ENCODE peak calls at places on chromosomes 13 and 19, in eight cellular contexts. Q, R, F, D, N, Z, M and Y are unnamed samples.

GRCh38 chr13:75647126-75647784 is 11.1 kb downstream of the LMO7 start:
- DNase-seq in Q (no peak), R (no peak), F (no peak), D (no peak), N (no peak), Z (no peak), M (no peak), Y (no peak)

GRCh38 chr19:37468961-37469777 is at the start of gene ZNF570:
- DNase-seq in Q (peak), R (peak), F (peak), D (peak), N (peak), Z (peak), M (peak), Y (peak)

GRCh38 chr13:20518652-20519051 is 7.0 kb downstream of the CRYL1 start:
- DNase-seq in Q (no peak), R (no peak), F (no peak), D (no peak), N (no peak), Z (no peak), M (no peak), Y (no peak)

GRCh38 chr19:52211203-52211602 is 21.4 kb downstream of the PPP2R1A start:
- DNase-seq in Q (no peak), R (no peak), F (no peak), D (no peak), N (no peak), Z (no peak), M (no peak), Y (no peak)

GRCh38 chr13:108917581-108917980 is 288.2 kb downstream of the MYO16 start:
- DNase-seq in Q (no peak), R (no peak), F (no peak), D (no peak), N (peak), Z (no peak), M (no peak), Y (no peak)

GRCh38 chr13:42971670-42972355 is 20.2 kb downstream of the EPSTI1 start:
- DNase-seq in Q (no peak), R (no peak), F (no peak), D (no peak), N (no peak), Z (no peak), M (no peak), Y (no peak)

GRCh38 chr19:13790354-13790753 is 4.9 kb upstream of the ZSWIM4 start:
- DNase-seq in Q (no peak), R (no peak), F (no peak), D (no peak), N (no peak), Z (peak), M (no peak), Y (no peak)

GRCh38 chr13:23657056-23657455 is 86.8 kb downstream of the TNFRSF19 start:
- DNase-seq in Q (no peak), R (no peak), F (no peak), D (no peak), N (no peak), Z (no peak), M (no peak), Y (no peak)

GRCh38 chr13:49086711-49087110 is 111.0 kb downstream of the FNDC3A start:
- DNase-seq in Q (no peak), R (no peak), F (no peak), D (no peak), N (peak), Z (no peak), M (no peak), Y (no peak)

GRCh38 chr13:32734511-32734910 is 148.3 kb downstream of the PDS5B start:
- DNase-seq in Q (peak), R (no peak), F (no peak), D (no peak), N (peak), Z (no peak), M (no peak), Y (no peak)

GRCh38 chr13:113550453-113550852 is 34.1 kb upstream of the TFDP1 start:
- DNase-seq in Q (no peak), R (no peak), F (peak), D (no peak), N (no peak), Z (no peak), M (peak), Y (no peak)

GRCh38 chr19:13208131-13208963 is 58.1 kb downstream of the IER2 start:
- DNase-seq in Q (peak), R (no peak), F (peak), D (peak), N (peak), Z (peak), M (no peak), Y (no peak)

GRCh38 chr19:2318923-2319322 is 9.5 kb downstream of the LSM7 start:
- DNase-seq in Q (no peak), R (no peak), F (no peak), D (no peak), N (no peak), Z (no peak), M (no peak), Y (no peak)

GRCh38 chr19:2319551-2319950 is 8.8 kb downstream of the LSM7 start:
- DNase-seq in Q (no peak), R (no peak), F (no peak), D (no peak), N (no peak), Z (no peak), M (no peak), Y (no peak)

GRCh38 chr19:2315818-2316353 is 7.9 kb upstream of the LINGO3 start:
- DNase-seq in Q (no peak), R (no peak), F (peak), D (peak), N (peak), Z (no peak), M (peak), Y (peak)

GRCh38 chr19:2317300-2317699 is 9.3 kb upstream of the LINGO3 start:
- DNase-seq in Q (no peak), R (no peak), F (no peak), D (no peak), N (no peak), Z (no peak), M (no peak), Y (no peak)

DNA sequence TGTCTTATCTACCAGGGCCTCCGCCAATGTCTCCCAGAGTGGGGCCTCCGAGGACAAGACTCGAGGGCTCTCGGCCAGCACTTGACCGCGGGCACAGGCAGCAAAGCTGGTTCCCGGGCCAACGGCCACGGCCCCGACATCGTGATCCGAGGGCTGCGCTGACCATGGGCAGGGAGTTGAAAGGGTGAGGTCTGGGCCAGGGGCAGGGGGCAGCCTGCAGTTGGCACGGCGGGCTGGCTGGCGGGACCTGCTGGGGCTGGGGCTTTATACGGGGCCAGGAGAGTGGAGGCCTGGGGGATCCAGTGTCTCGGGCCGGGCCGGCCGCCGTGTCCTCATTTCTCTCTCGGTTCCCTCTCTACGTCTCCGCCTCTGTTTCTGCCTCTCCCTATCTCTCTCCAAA is 9.8 kb upstream of the LINGO3 start:
- DNase-seq in Q (no peak), R (no peak), F (no peak), D (no peak), N (no peak), Z (no peak), M (no peak), Y (no peak)
- TF ChIP-seq CTCF in Q (no peak), R (no peak), F (no peak), D (no peak), N (no peak), Z (no peak), M (no peak), Y (no peak)

GRCh38 chr13:25882732-25883357 is 169.0 kb downstream of the SHISA2 start:
- DNase-seq in Q (peak), R (no peak), F (peak), D (no peak), N (no peak), Z (no peak), M (no peak), Y (no peak)
- TF ChIP-seq CTCF in Q (no peak), R (no peak), F (no peak), D (no peak), N (no peak), Z (no peak), M (no peak), Y (no peak)

DNA sequence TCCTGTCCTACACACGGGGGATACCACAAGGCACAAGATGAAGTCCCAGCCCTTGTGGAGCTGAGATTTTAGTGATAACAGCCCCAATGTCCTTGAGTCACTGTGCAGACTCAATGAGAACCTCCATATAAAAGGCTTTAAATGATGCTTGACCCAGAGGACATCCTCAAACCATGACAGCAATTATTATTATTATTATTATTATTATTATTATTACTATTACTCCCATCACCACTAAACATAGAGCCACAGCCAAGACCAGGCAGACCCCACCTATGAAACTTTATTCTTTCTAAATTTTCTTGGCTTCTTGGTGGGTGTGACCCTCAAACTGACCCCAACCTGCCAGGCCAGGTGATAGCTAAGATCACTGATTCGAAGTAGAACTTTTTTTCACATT is 11.1 kb downstream of the C19orf47 start:
- DNase-seq in Q (no peak), R (no peak), F (no peak), D (no peak), N (no peak), Z (no peak), M (no peak), Y (no peak)
- TF ChIP-seq CTCF in Q (no peak), R (no peak), F (no peak), D (no peak), N (no peak), Z (no peak), M (no peak), Y (no peak)

GRCh38 chr13:39415403-39415802 is 187.6 kb downstream of the LHFPL6 start:
- DNase-seq in Q (peak), R (no peak), F (peak), D (peak), N (peak), Z (no peak), M (no peak), Y (peak)

GRCh38 chr13:39417643-39418042 is 185.3 kb downstream of the LHFPL6 start:
- DNase-seq in Q (no peak), R (no peak), F (peak), D (peak), N (peak), Z (no peak), M (peak), Y (no peak)

GRCh38 chr13:39418424-39418823 is 184.6 kb downstream of the LHFPL6 start:
- DNase-seq in Q (no peak), R (no peak), F (no peak), D (no peak), N (no peak), Z (no peak), M (no peak), Y (no peak)

GRCh38 chr13:39419068-39419467 is 183.9 kb downstream of the LHFPL6 start:
- DNase-seq in Q (no peak), R (no peak), F (no peak), D (no peak), N (no peak), Z (no peak), M (no peak), Y (no peak)

GRCh38 chr13:39417131-39417530 is 185.9 kb downstream of the LHFPL6 start:
- DNase-seq in Q (no peak), R (no peak), F (peak), D (peak), N (peak), Z (no peak), M (no peak), Y (peak)
- TF ChIP-seq CTCF in Q (no peak), R (no peak), F (peak), D (peak), N (peak), Z (no peak), M (peak), Y (peak)